ENCODE peak calls at places on chromosomes 7 and 10, in ten cellular contexts. R, H, Y, D, V, N, P, W, I and X are unnamed samples.

GRCh38 chr10:1402821-1403507 is 334.4 kb downstream of the ADARB2 start:
- DNase-seq in H (no peak), V (no peak), Y (no peak), W (no peak), D (no peak), R (no peak), I (no peak), P (no peak), N (no peak), X (no peak)

GRCh38 chr7:210401-210925 is 18.1 kb downstream of the FAM20C start:
- DNase-seq in N (no peak), D (no peak), R (no peak), P (no peak), H (no peak), V (no peak), W (no peak), I (no peak), Y (no peak), X (no peak)

GRCh38 chr10:69363666-69364065 is 53.1 kb downstream of the TACR2 start:
- DNase-seq in N (no peak), V (no peak), D (no peak), H (no peak), R (no peak), W (no peak), P (no peak), I (no peak), Y (no peak), X (no peak)

GRCh38 chr7:1046722-1047679 is 2.7 kb downstream of the GPR146 start:
- DNase-seq in D (peak), V (peak), H (no peak), Y (no peak), R (no peak), I (no peak), P (no peak), W (no peak), N (no peak), X (peak)

GRCh38 chr7:11232462-11232861 is 258.8 kb downstream of the PHF14 start:
- DNase-seq in I (no peak), V (no peak), R (peak), H (no peak), N (no peak), Y (no peak), D (no peak), W (no peak), P (no peak), X (no peak)

GRCh38 chr10:86687750-86688149 is 19.4 kb downstream of the LDB3 start:
- DNase-seq in R (no peak), W (no peak), D (no peak), P (no peak), I (no peak), V (no peak), Y (no peak), N (no peak), H (no peak), X (no peak)

GRCh38 chr7:126589068-126589684 is 663.6 kb downstream of the GRM8 start:
- DNase-seq in P (peak), W (no peak), Y (no peak), I (no peak), H (no peak), D (no peak), R (no peak), V (no peak), N (no peak), X (no peak)

GRCh38 chr7:74043523-74043951 is 15.6 kb downstream of the ELN start:
- DNase-seq in H (no peak), P (no peak), Y (no peak), W (no peak), V (no peak), I (peak), R (no peak), D (no peak), N (no peak), X (no peak)

GRCh38 chr7:158505683-158506082 is 81.9 kb downstream of the PTPRN2 start:
- DNase-seq in W (no peak), Y (no peak), V (no peak), I (no peak), R (no peak), D (no peak), P (no peak), N (no peak), H (no peak), X (no peak)

GRCh38 chr7:22137466-22137865 is 191.8 kb upstream of the CDCA7L start:
- DNase-seq in R (peak), Y (no peak), P (no peak), I (no peak), H (no peak), V (no peak), N (no peak), D (no peak), W (no peak), X (no peak)

GRCh38 chr7:136617176-136617575 is 251.3 kb upstream of the CHRM2 start:
- DNase-seq in H (no peak), P (no peak), N (no peak), R (no peak), V (no peak), Y (no peak), D (no peak), W (no peak), I (no peak), X (no peak)

GRCh38 chr10:13500201-13500600 is 28.6 kb downstream of the BEND7 start:
- DNase-seq in N (no peak), W (no peak), D (no peak), H (no peak), V (no peak), P (no peak), Y (no peak), R (no peak), I (no peak), X (no peak)

GRCh38 chr7:127578711-127579275 is 6.6 kb downstream of the GCC1 start:
- DNase-seq in R (no peak), N (no peak), D (no peak), P (no peak), V (no peak), H (no peak), W (no peak), Y (no peak), I (no peak), X (no peak)

GRCh38 chr10:45464958-45465567 is 91.0 kb downstream of the ALOX5 start:
- DNase-seq in P (peak), W (peak), V (peak), N (no peak), Y (peak), H (peak), D (peak), R (peak), I (no peak), X (peak)

GRCh38 chr10:70267161-70267933 is 16.5 kb downstream of the NPFFR1 start:
- DNase-seq in Y (no peak), D (no peak), N (no peak), V (no peak), W (no peak), R (peak), H (no peak), P (peak), I (no peak), X (no peak)

GRCh38 chr7:26151953-26152781 is at the start of gene NFE2L3:
- DNase-seq in R (peak), V (peak), Y (no peak), N (peak), P (no peak), H (peak), D (peak), I (peak), W (peak), X (peak)

GRCh38 chr10:86666538-86666937 is 1.8 kb upstream of the LDB3 start:
- DNase-seq in N (no peak), W (peak), D (no peak), R (no peak), V (no peak), Y (no peak), H (no peak), I (no peak), P (no peak), X (no peak)

GRCh38 chr7:129764685-129765084 is 153.2 kb downstream of the NRF1 start:
- DNase-seq in W (no peak), V (no peak), D (no peak), R (no peak), H (no peak), Y (no peak), P (no peak), I (peak), N (no peak), X (no peak)

GRCh38 chr7:153934048-153934447 is 118.2 kb upstream of the DPP6 start:
- DNase-seq in V (no peak), H (no peak), I (no peak), Y (no peak), W (no peak), D (no peak), R (no peak), P (no peak), N (no peak), X (no peak)

GRCh38 chr7:82131224-82131623 is 312.4 kb downstream of the CACNA2D1 start:
- DNase-seq in P (no peak), H (no peak), Y (no peak), D (no peak), R (peak), I (no peak), W (no peak), V (no peak), N (no peak), X (no peak)

GRCh38 chr10:1107679-1108078 is 51.5 kb downstream of the WDR37 start:
- DNase-seq in Y (no peak), I (no peak), P (no peak), D (no peak), V (no peak), R (no peak), N (no peak), W (no peak), H (no peak), X (no peak)

GRCh38 chr7:74040101-74040790 is 12.3 kb downstream of the ELN start:
- DNase-seq in I (no peak), H (no peak), D (no peak), W (no peak), V (no peak), N (no peak), P (no peak), Y (no peak), R (no peak), X (no peak)

GRCh38 chr10:91596821-91597396 is 36.0 kb downstream of the PPP1R3C start:
- DNase-seq in I (no peak), D (no peak), N (no peak), R (peak), V (no peak), P (peak), H (no peak), Y (no peak), W (no peak), X (no peak)

GRCh38 chr7:138000081-138000701 is 1.7 kb downstream of the CREB3L2 start:
- DNase-seq in N (peak), W (peak), I (peak), V (no peak), D (peak), H (no peak), Y (peak), R (peak), P (no peak), X (no peak)

GRCh38 chr10:72567421-72567820 is 58.5 kb downstream of the MICU1 start:
- DNase-seq in V (no peak), D (peak), N (no peak), W (no peak), R (peak), I (no peak), Y (no peak), H (no peak), P (no peak), X (no peak)

GRCh38 chr7:132750056-132750455 is 173.8 kb upstream of the PLXNA4 start:
- DNase-seq in D (no peak), H (no peak), N (no peak), R (no peak), P (no peak), Y (no peak), V (no peak), I (no peak), W (no peak), X (no peak)

GRCh38 chr7:79452495-79453265 is 787 bp downstream of the MAGI2 start:
- DNase-seq in H (no peak), I (peak), V (peak), N (no peak), Y (peak), P (no peak), W (peak), D (peak), R (peak), X (no peak)

GRCh38 chr10:115706482-115707076 is 566.4 kb downstream of the GFRA1 start:
- DNase-seq in H (no peak), P (no peak), Y (no peak), R (peak), W (no peak), D (no peak), N (no peak), I (no peak), V (no peak), X (no peak)

GRCh38 chr7:133705596-133705995 is 421.5 kb upstream of the LRGUK start:
- DNase-seq in D (no peak), I (no peak), H (no peak), P (peak), W (no peak), V (no peak), N (no peak), Y (no peak), R (peak), X (no peak)

GRCh38 chr7:55469271-55469681 is 103.0 kb downstream of the VOPP1 start:
- DNase-seq in W (no peak), I (no peak), P (no peak), D (no peak), V (no peak), R (no peak), H (no peak), Y (no peak), N (no peak), X (peak)

GRCh38 chr7:69596723-69597277 is 1.5 kb upstream of the AUTS2 start:
- DNase-seq in Y (no peak), R (no peak), D (no peak), I (no peak), H (no peak), P (no peak), W (no peak), V (no peak), N (no peak), X (no peak)

GRCh38 chr10:113347508-113347907 is 205.3 kb upstream of the HABP2 start:
- DNase-seq in H (no peak), D (no peak), P (no peak), I (peak), V (no peak), Y (no peak), R (no peak), N (no peak), W (peak), X (no peak)

GRCh38 chr10:106563384-106563783 is 601.1 kb downstream of the SORCS1 start:
- DNase-seq in N (no peak), V (no peak), D (no peak), W (no peak), R (no peak), Y (no peak), I (no peak), H (no peak), P (no peak), X (no peak)

GRCh38 chr10:75375828-75376227 is 25.7 kb downstream of the ZNF503 start:
- DNase-seq in I (no peak), H (no peak), V (no peak), Y (no peak), R (no peak), D (no peak), N (no peak), P (no peak), W (no peak), X (no peak)

GRCh38 chr7:40881405-40881926 is 746.7 kb downstream of the SUGCT start:
- DNase-seq in I (no peak), Y (no peak), V (no peak), D (no peak), N (no peak), R (no peak), H (no peak), P (no peak), W (no peak), X (no peak)

GRCh38 chr7:40884226-40884625 is 749.4 kb downstream of the SUGCT start:
- DNase-seq in N (no peak), I (no peak), W (no peak), V (no peak), P (no peak), R (peak), Y (no peak), H (no peak), D (no peak), X (no peak)

GRCh38 chr7:40885503-40885902 is 750.7 kb downstream of the SUGCT start:
- DNase-seq in I (no peak), N (no peak), V (no peak), H (no peak), D (no peak), R (peak), W (no peak), P (no peak), Y (no peak), X (no peak)

GRCh38 chr7:40882071-40882658 is 747.4 kb downstream of the SUGCT start:
- DNase-seq in I (no peak), H (no peak), P (no peak), N (no peak), R (no peak), V (no peak), Y (no peak), W (no peak), D (no peak), X (no peak)

GRCh38 chr7:40883826-40884225 is 749.0 kb downstream of the SUGCT start:
- DNase-seq in V (no peak), D (no peak), W (no peak), R (no peak), P (no peak), H (no peak), N (no peak), I (no peak), Y (no peak), X (no peak)
- H3K27ac ChIP-seq in V (no peak), D (no peak), W (no peak), R (peak), P (no peak), H (no peak), N (no peak), I (no peak), Y (no peak), X (no peak)

GRCh38 chr10:100826983-100827818 is 81.8 kb downstream of the PAX2 start:
- DNase-seq in W (no peak), Y (no peak), P (no peak), N (peak), I (peak), R (no peak), D (no peak), H (no peak), V (no peak), X (no peak)
- TF ChIP-seq CTCF in W (peak), Y (no peak), P (peak), N (peak), I (no peak), R (peak), D (peak), H (no peak), V (peak), X (no peak)

DNA sequence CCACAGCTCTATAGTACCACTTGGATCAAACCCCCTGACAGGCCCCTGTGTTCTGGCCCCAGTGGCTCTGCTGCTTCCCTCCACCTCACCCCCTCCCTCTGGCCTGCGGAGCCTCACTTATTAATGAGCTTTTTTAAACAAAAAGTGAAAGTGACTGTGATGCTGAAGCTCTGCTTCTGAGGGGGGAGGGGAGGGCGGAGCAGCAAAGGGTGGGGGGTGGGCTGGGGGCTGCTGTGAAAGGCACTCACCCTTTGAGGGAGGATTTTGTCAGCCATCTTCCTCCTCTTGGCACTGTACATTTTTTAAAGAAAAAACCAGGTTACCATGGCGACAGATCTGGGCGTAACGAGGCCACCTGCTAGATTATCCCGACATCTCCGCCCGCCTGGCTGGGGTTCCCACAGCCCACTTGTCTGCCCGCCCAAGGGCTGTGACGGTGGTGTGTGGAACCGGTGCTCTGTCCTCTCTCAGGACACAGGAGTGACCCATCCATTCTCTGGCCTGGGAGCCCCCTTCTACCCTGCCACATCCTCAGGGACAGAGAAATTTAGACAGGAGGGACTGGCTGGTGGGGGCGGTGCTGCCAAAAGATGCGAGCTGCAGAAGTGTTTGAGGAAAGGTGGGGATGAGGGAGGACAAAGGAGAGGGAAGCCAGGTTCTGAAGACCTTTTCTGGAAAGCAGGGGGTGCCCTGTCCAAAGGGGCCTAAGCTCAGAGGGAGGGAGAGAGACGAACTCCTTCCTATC is 4.9 kb downstream of the SMARCD3 start:
- DNase-seq in Y (no peak), I (no peak), V (peak), W (no peak), H (no peak), P (no peak), N (no peak), D (peak), R (no peak), X (no peak)
- H3K27ac ChIP-seq in Y (no peak), I (no peak), V (no peak), W (no peak), H (no peak), P (no peak), N (no peak), D (peak), R (no peak), X (no peak)

GRCh38 chr7:100049441-100050291 is at the start of gene ZSCAN21:
- DNase-seq in N (peak), Y (peak), H (peak), I (peak), D (peak), R (peak), P (peak), W (peak), V (peak), X (peak)
- TF ChIP-seq CTCF in N (no peak), Y (no peak), H (no peak), I (no peak), D (no peak), R (peak), P (peak), W (peak), V (peak), X (peak)

GRCh38 chr10:28327494-28327886 is 24.6 kb upstream of the MPP7 start:
- DNase-seq in P (no peak), D (no peak), Y (no peak), I (no peak), N (no peak), W (no peak), V (no peak), R (peak), H (no peak), X (no peak)
- H3K27ac ChIP-seq in P (peak), D (peak), Y (no peak), I (peak), N (no peak), W (peak), V (no peak), R (peak), H (no peak), X (no peak)

GRCh38 chr10:93451244-93451947 is 30.7 kb downstream of the MYOF start:
- DNase-seq in I (no peak), W (no peak), H (no peak), Y (no peak), P (no peak), N (no peak), V (no peak), D (no peak), R (no peak), X (no peak)

GRCh38 chr10:93445978-93446720 is 36.0 kb downstream of the MYOF start:
- DNase-seq in H (no peak), I (peak), N (no peak), D (no peak), Y (no peak), W (no peak), V (no peak), P (no peak), R (peak), X (no peak)

GRCh38 chr10:93445097-93445960 is 36.8 kb downstream of the MYOF start:
- DNase-seq in Y (peak), N (peak), I (peak), R (peak), W (peak), H (no peak), D (peak), P (peak), V (peak), X (no peak)

GRCh38 chr10:93447970-93448369 is 34.2 kb downstream of the MYOF start:
- DNase-seq in D (no peak), W (no peak), V (no peak), R (no peak), N (no peak), H (no peak), I (no peak), Y (no peak), P (no peak), X (no peak)

DNA sequence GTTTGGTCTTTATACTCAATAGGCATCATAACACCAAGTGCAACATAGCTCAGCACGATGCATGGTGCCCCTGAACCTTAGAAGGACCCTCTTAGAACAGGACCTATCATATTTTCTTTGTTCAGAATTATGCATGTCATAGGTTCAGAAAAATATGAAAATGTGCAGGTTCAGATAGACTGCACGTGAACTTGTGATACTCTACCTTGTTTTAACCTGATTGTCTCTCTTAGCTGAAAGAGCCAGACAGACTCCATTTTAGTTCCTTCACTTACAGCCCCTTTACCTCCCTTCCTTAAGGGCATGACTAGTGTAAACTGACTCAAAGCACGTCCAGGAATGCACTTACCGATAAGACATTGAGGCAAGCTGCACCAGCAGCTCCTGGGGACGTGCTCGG is 35.1 kb downstream of the MYOF start:
- DNase-seq in R (no peak), N (no peak), D (no peak), H (no peak), W (no peak), V (no peak), P (no peak), I (no peak), Y (no peak), X (no peak)
- TF ChIP-seq CTCF in R (no peak), N (no peak), D (no peak), H (no peak), W (no peak), V (no peak), P (no peak), I (no peak), Y (no peak), X (no peak)